ENCODE peak calls at places on chromosomes 7 and 10, in five cellular contexts. Y, T, G, W and E are unnamed samples.

GRCh38 chr10:49177391-49178355 is 10.5 kb downstream of the TMEM273 start:
- DNase-seq in Y (no peak), T (peak), G (peak), W (no peak), E (no peak)

GRCh38 chr10:96263173-96263572 is 8.2 kb downstream of the BLNK start:
- DNase-seq in Y (no peak), T (no peak), G (no peak), W (no peak), E (no peak)

GRCh38 chr10:122498521-122498920 is 37.2 kb downstream of the HTRA1 start:
- DNase-seq in Y (no peak), T (no peak), G (no peak), W (no peak), E (no peak)

GRCh38 chr10:99648717-99649116 is 10.6 kb upstream of the ENTPD7 start:
- DNase-seq in Y (no peak), T (no peak), G (no peak), W (no peak), E (no peak)

GRCh38 chr7:100867040-100867795 is at the start of gene TRIP6:
- DNase-seq in Y (no peak), T (no peak), G (peak), W (no peak), E (peak)

GRCh38 chr10:89029201-89029600 is 38.6 kb downstream of the FAS start:
- DNase-seq in Y (no peak), T (no peak), G (peak), W (no peak), E (no peak)

GRCh38 chr7:156999611-157000046 is 10.8 kb downstream of the MNX1 start:
- DNase-seq in Y (no peak), T (no peak), G (no peak), W (no peak), E (no peak)

GRCh38 chr10:59585046-59585700 is 124.5 kb downstream of the SLC16A9 start:
- DNase-seq in Y (no peak), T (no peak), G (no peak), W (no peak), E (no peak)

GRCh38 chr10:74624501-74624900 is 201.9 kb upstream of the KAT6B start:
- DNase-seq in Y (no peak), T (no peak), G (no peak), W (no peak), E (no peak)

GRCh38 chr7:41930538-41931262 is 227.8 kb upstream of the INHBA start:
- DNase-seq in Y (no peak), T (no peak), G (no peak), W (no peak), E (no peak)

GRCh38 chr10:70838270-70838669 is 22.5 kb downstream of the SGPL1 start:
- DNase-seq in Y (no peak), T (no peak), G (no peak), W (no peak), E (no peak)

GRCh38 chr10:118615888-118616287 is 20.4 kb upstream of the PRLHR start:
- DNase-seq in Y (no peak), T (no peak), G (peak), W (no peak), E (no peak)

GRCh38 chr10:118027397-118027796 is 19.3 kb downstream of the RAB11FIP2 start:
- DNase-seq in Y (no peak), T (no peak), G (no peak), W (no peak), E (no peak)

GRCh38 chr10:1476106-1476803 is 261.1 kb downstream of the ADARB2 start:
- DNase-seq in Y (no peak), T (no peak), G (no peak), W (peak), E (no peak)

GRCh38 chr7:92809397-92810241 is 26.8 kb downstream of the CDK6 start:
- DNase-seq in Y (peak), T (peak), G (peak), W (no peak), E (no peak)

GRCh38 chr10:43194861-43195260 is 56.6 kb downstream of the CSGALNACT2 start:
- DNase-seq in Y (no peak), T (no peak), G (no peak), W (no peak), E (no peak)

GRCh38 chr10:65544756-65545155 is 1381.1 kb upstream of the LRRTM3 start:
- DNase-seq in Y (no peak), T (no peak), G (no peak), W (no peak), E (no peak)